ENCODE peak calls at places on chromosomes 16 and 17, in six cellular contexts. V is neuronal stem cell, Z is IMR-90, O is mesendoderm, B is trophoblast cell, G is H1. W is an unnamed sample.

GRCh38 chr16:1817276-1817589 is 9.4 kb downstream of the HAGH start:
- DNase-seq in V (no peak), Z (no peak), O (no peak), B (no peak), G (no peak), W (no peak)

GRCh38 chr17:2926019-2926650 is 129.9 kb downstream of the RAP1GAP2 start:
- DNase-seq in V (no peak), Z (peak), O (no peak), B (peak), G (no peak), W (no peak)

GRCh38 chr16:56889206-56889605 is 24.2 kb downstream of the SLC12A3 start:
- DNase-seq in V (no peak), Z (no peak), O (peak), B (no peak), G (no peak), W (no peak)

GRCh38 chr16:19607610-19608280 is 52.2 kb downstream of the VPS35L start:
- DNase-seq in V (no peak), Z (peak), O (peak), B (peak), G (no peak), W (no peak)

GRCh38 chr16:27795992-27796614 is 246.2 kb downstream of the KATNIP start:
- DNase-seq in V (peak), Z (peak), O (peak), B (peak), G (peak), W (peak)

GRCh38 chr17:4858880-4859260 is 25.7 kb downstream of the MINK1 start:
- DNase-seq in V (no peak), Z (peak), O (peak), B (no peak), G (no peak), W (no peak)

GRCh38 chr16:67206838-67207115 is 7.8 kb downstream of the ELMO3 start:
- DNase-seq in V (peak), Z (no peak), O (peak), B (peak), G (no peak), W (no peak)

GRCh38 chr16:4949986-4950385 is 8.1 kb upstream of the SEC14L5 start:
- DNase-seq in V (no peak), Z (no peak), O (no peak), B (no peak), G (no peak), W (no peak)

GRCh38 chr17:75561927-75562603 is 25.5 kb upstream of the MYO15B start:
- DNase-seq in V (no peak), Z (no peak), O (no peak), B (no peak), G (no peak), W (no peak)

GRCh38 chr17:57517519-57518342 is 227.4 kb downstream of the CCDC182 start:
- DNase-seq in V (no peak), Z (no peak), O (no peak), B (no peak), G (no peak), W (no peak)
- H3K4me3 ChIP-seq in V (no peak), Z (no peak), O (no peak), B (no peak), G (no peak), W (no peak)

GRCh38 chr17:55284944-55285339 is 20.2 kb downstream of the HLF start:
- DNase-seq in V (no peak), Z (no peak), O (no peak), B (no peak), G (no peak), W (no peak)
- H3K4ac ChIP-seq in V (no peak), Z (no peak), O (no peak), B (no peak), G (no peak), W (no peak)

GRCh38 chr17:14553847-14554246 is 253.0 kb downstream of the HS3ST3B1 start:
- DNase-seq in V (no peak), Z (no peak), O (peak), B (no peak), G (no peak), W (no peak)

GRCh38 chr17:14559220-14559619 is 258.3 kb downstream of the HS3ST3B1 start:
- DNase-seq in V (no peak), Z (no peak), O (no peak), B (no peak), G (no peak), W (no peak)

GRCh38 chr17:14557482-14557881 is 256.6 kb downstream of the HS3ST3B1 start:
- DNase-seq in V (no peak), Z (no peak), O (no peak), B (no peak), G (no peak), W (no peak)

DNA sequence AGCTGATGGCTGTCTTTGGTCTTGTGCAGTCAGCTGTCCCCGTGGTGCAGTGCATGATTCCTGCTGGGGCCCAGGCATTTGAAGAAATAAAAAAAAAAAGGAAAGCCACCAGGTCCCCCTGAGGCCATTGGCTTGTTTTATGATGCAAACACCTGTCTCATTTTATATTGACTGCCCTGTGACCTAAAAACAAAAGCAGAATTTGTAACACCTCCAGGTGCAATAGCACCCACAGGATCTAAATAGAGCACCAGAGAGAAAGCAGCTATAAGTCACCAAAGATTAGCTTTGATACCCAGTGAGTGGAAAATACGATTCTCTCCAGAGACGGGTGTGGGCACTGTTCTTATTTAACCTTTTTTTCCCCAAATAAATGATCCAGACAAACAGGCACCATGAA is 258.8 kb downstream of the HS3ST3B1 start:
- DNase-seq in V (no peak), Z (no peak), O (no peak), B (no peak), G (no peak), W (no peak)
- H3K4me2 ChIP-seq in V (no peak), Z (no peak), O (no peak), B (no peak), G (peak), W (no peak)

GRCh38 chr17:81341347-81342061 is 46.4 kb upstream of the SLC38A10 start:
- DNase-seq in V (no peak), Z (no peak), O (no peak), B (no peak), G (peak), W (peak)
- H3K4me3 ChIP-seq in V (peak), Z (peak), O (peak), B (peak), G (peak), W (peak)